ENCODE peak calls at places on chromosomes 1 and 21, in four cellular contexts. S is naive thymus-derived CD4-positive, alpha-beta T cell; G is uterus; X is Jurkat, Clone E6-1. J is an unnamed sample.

GRCh38 chr1:232377494-232377770 is 252.5 kb downstream of the SIPA1L2 start:
- DNase-seq in G (peak), X (no peak), S (no peak), J (no peak)

GRCh38 chr1:115198938-115199337 is 109.6 kb upstream of the TSPAN2 start:
- DNase-seq in G (peak), X (no peak), S (no peak), J (no peak)

GRCh38 chr1:8197493-8198282 is 120.2 kb upstream of the SLC45A1 start:
- DNase-seq in S (no peak), X (peak), G (peak), J (no peak)

GRCh38 chr1:207838156-207839082 is 72.5 kb downstream of the CD34 start:
- DNase-seq in S (no peak), G (peak), X (no peak), J (no peak)

GRCh38 chr21:15112858-15113257 is 48.1 kb upstream of the NRIP1 start:
- DNase-seq in X (no peak), S (no peak), G (no peak), J (no peak)

GRCh38 chr1:11256299-11256698 is 6.1 kb downstream of the MTOR start:
- DNase-seq in G (no peak), X (no peak), S (no peak), J (no peak)

GRCh38 chr1:116347678-116348077 is 25.4 kb upstream of the ATP1A1 start:
- DNase-seq in G (no peak), S (no peak), X (no peak), J (no peak)

GRCh38 chr1:145959333-145959732 is 1.5 kb upstream of the LIX1L start:
- DNase-seq in X (no peak), G (no peak), S (no peak), J (no peak)

GRCh38 chr1:45802343-45803298 is 791 bp upstream of the MAST2 start:
- DNase-seq in X (no peak), G (peak), S (no peak), J (no peak)

GRCh38 chr1:63693956-63694607 is 79.7 kb upstream of the ROR1 start:
- DNase-seq in S (no peak), X (no peak), G (no peak), J (no peak)

GRCh38 chr1:31786366-31787060 is 22.4 kb upstream of the ADGRB2 start:
- DNase-seq in X (no peak), S (no peak), G (no peak), J (no peak)

GRCh38 chr1:224095339-224095738 is 18.6 kb upstream of the FBXO28 start:
- DNase-seq in X (no peak), S (no peak), G (no peak), J (no peak)

GRCh38 chr1:224096773-224097172 is 17.1 kb upstream of the FBXO28 start:
- DNase-seq in X (no peak), S (no peak), G (no peak), J (no peak)

GRCh38 chr1:224098007-224098406 is 15.9 kb upstream of the FBXO28 start:
- DNase-seq in G (no peak), S (no peak), X (no peak), J (no peak)

GRCh38 chr1:224092601-224093000 is 21.3 kb upstream of the FBXO28 start:
- DNase-seq in G (no peak), X (no peak), S (no peak), J (no peak)

GRCh38 chr1:224095867-224096266 is 18.0 kb upstream of the FBXO28 start:
- DNase-seq in X (no peak), S (no peak), G (no peak), J (no peak)
- H3K4me3 ChIP-seq in X (no peak), S (no peak), G (no peak), J (no peak)

GRCh38 chr1:94538243-94538827 is 3.2 kb downstream of the F3 start:
- DNase-seq in S (no peak), G (no peak), X (no peak), J (no peak)
- H3K4me3 ChIP-seq in S (no peak), G (peak), X (no peak), J (no peak)

GRCh38 chr1:3067301-3067670 is 1.7 kb upstream of the PRDM16 start:
- DNase-seq in X (no peak), S (no peak), G (no peak), J (no peak)

GRCh38 chr1:3068400-3069361 is at the start of gene PRDM16:
- DNase-seq in G (peak), S (no peak), X (peak), J (peak)

GRCh38 chr1:3066250-3066711 is 2.7 kb upstream of the PRDM16 start:
- DNase-seq in S (no peak), G (no peak), X (no peak), J (no peak)

GRCh38 chr1:3066826-3067225 is 2.2 kb upstream of the PRDM16 start:
- DNase-seq in X (no peak), S (no peak), G (no peak), J (no peak)

GRCh38 chr1:3067671-3068399 is 1.2 kb upstream of the PRDM16 start:
- DNase-seq in X (no peak), S (no peak), G (no peak), J (no peak)
- H3K4me3 ChIP-seq in X (no peak), S (no peak), G (peak), J (no peak)

DNA sequence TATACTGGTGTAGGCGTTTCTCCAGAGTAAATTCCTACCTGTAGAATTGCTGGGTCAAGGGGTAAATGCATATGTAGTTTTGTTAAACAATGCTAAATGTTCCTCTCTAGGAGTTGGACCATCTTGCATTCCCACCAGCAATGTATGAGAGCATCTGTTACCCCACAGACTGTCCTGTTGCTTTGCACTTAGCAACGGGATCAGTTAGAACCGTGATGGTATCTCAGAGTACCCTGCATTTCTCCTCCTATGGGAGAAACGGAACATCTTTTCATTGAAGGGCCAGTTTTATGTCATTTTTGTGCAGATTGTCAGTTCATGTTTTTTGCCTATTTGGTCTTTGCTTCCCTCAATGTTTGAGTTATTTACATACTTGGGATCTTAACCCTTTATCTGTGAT is 18.0 kb upstream of the RIPPLY3 start:
- DNase-seq in X (no peak), G (no peak), S (no peak), J (no peak)
- H3K4me3 ChIP-seq in X (no peak), G (no peak), S (no peak), J (no peak)

GRCh38 chr1:93612510-93612909 is 69.1 kb downstream of the BCAR3 start:
- DNase-seq in X (no peak), G (no peak), S (no peak), J (no peak)
- H3K4me3 ChIP-seq in X (no peak), G (no peak), S (no peak), J (no peak)

J was measured in CD4-positive, CD25-positive, alpha-beta regulatory T cell.